ENCODE peak calls at places on chromosomes 11 and 22, in seven cellular contexts. M is SK-N-SH, W is stomach, Q is transverse colon, H is ovary, X is A549, Y is tibial nerve. I is an unnamed sample.

GRCh38 chr22:20238567-20239062 is 29.5 kb downstream of the RTN4R start:
- DNase-seq in M (peak), W (peak), Q (peak), H (no peak), X (peak), Y (no peak), I (peak)

GRCh38 chr22:29139965-29140782 is 65.5 kb upstream of the EMID1 start:
- DNase-seq in M (no peak), W (no peak), Q (no peak), H (no peak), X (no peak), Y (peak), I (no peak)

GRCh38 chr11:19232910-19233503 is 7.7 kb downstream of the E2F8 start:
- DNase-seq in M (no peak), W (no peak), Q (no peak), H (no peak), X (peak), Y (no peak), I (no peak)

GRCh38 chr11:64139045-64139444 is 26.9 kb downstream of the MACROD1 start:
- DNase-seq in M (peak), W (no peak), Q (no peak), H (no peak), X (no peak), Y (no peak), I (no peak)

GRCh38 chr11:86068138-86068861 is 584 bp downstream of the PICALM start:
- DNase-seq in M (peak), W (peak), Q (peak), H (no peak), X (peak), Y (peak), I (peak)

GRCh38 chr11:24697722-24698121 is 200.9 kb downstream of the LUZP2 start:
- DNase-seq in M (no peak), W (no peak), Q (no peak), H (no peak), X (no peak), Y (no peak), I (no peak)

GRCh38 chr11:108890482-108891092 is 225.7 kb downstream of the DDX10 start:
- DNase-seq in M (no peak), W (no peak), Q (no peak), H (no peak), X (no peak), Y (no peak), I (no peak)

GRCh38 chr11:130462101-130462885 is 13.8 kb downstream of the ADAMTS15 start:
- DNase-seq in M (no peak), W (no peak), Q (no peak), H (no peak), X (no peak), Y (no peak), I (no peak)

GRCh38 chr22:30283342-30283741 is 6.0 kb downstream of the CASTOR1 start:
- DNase-seq in M (no peak), W (no peak), Q (no peak), H (no peak), X (no peak), Y (no peak), I (no peak)

GRCh38 chr22:37546436-37547248 is 13.6 kb upstream of the CDC42EP1 start:
- DNase-seq in M (no peak), W (peak), Q (peak), H (peak), X (no peak), Y (no peak), I (no peak)

GRCh38 chr11:12868315-12869073 is 140.6 kb upstream of the RASSF10 start:
- DNase-seq in M (no peak), W (no peak), Q (no peak), H (no peak), X (no peak), Y (no peak), I (peak)

GRCh38 chr11:86627776-86628455 is 44.5 kb downstream of the ME3 start:
- DNase-seq in M (peak), W (no peak), Q (no peak), H (no peak), X (no peak), Y (no peak), I (no peak)

GRCh38 chr11:128213461-128213860 is 373.9 kb downstream of the ETS1 start:
- DNase-seq in M (no peak), W (no peak), Q (no peak), H (no peak), X (no peak), Y (no peak), I (no peak)
- TF ChIP-seq EP300 in M (no peak), W (no peak), Q (no peak), H (no peak), X (no peak), Y (no peak), I (no peak)

DNA sequence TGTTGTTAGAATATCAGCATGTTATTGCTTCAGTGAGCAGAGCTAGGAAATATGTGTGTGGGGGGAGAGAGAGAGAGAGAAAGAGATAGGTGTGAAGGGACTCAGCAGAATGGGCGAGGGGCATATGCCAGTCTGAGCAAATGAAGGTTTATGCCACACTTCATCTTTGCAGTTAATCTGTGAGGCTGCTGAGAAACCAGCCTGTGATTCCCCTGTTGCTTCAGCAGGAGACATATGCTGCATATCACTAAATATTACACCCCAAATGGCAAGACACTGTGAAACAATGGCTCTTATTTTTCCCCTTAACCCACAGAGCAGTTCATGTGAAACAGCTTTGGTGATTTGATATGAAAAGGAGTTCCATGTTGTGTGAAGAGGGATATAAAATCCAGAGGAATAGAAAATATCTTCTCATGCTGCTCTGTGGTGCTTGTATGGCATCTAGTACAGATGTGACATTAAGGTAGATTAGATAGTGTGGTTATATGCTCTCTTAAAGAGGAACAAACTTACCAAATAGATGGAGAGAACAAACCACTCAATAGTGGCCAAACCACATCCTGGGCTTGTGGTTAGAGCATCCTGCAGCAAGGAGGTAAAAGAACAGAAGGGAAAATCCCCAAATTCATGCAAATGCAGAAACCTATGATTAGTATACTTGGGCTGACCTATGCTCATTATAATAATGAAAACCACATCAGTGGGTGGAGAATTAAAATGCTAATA is 864.2 kb downstream of the FAM181B start:
- DNase-seq in M (no peak), W (peak), Q (peak), H (no peak), X (no peak), Y (no peak), I (no peak)
- TF ChIP-seq EP300 in M (no peak), W (no peak), Q (no peak), H (no peak), X (no peak), Y (no peak), I (no peak)

GRCh38 chr11:118092907-118093571 is 6.3 kb upstream of the SMIM35 start:
- DNase-seq in M (no peak), W (no peak), Q (no peak), H (no peak), X (no peak), Y (no peak), I (peak)
- TF ChIP-seq EP300 in M (no peak), W (no peak), Q (no peak), H (no peak), X (no peak), Y (no peak), I (no peak)

DNA sequence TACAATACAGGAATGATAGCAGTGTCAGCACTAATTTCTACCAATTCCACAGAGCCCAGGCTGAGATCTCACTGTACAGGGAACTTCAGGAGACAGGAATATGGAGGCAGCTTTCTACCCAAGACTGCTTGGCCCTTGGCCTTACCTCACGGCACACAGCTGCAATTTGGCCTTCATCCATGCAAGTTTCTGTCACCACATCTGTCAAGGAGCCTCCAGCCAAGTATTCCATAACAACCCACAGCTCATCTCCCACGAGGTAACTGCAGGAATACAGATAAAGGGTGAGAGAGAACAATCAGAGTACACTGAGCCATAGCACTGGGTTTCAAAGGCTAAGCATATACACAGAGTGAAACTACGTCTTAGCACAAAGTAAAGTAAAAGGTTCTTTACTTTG is 39.0 kb upstream of the GDPD4 start:
- DNase-seq in M (no peak), W (no peak), Q (no peak), H (no peak), X (no peak), Y (no peak), I (no peak)
- TF ChIP-seq EP300 in M (no peak), W (no peak), Q (no peak), H (no peak), X (no peak), Y (no peak), I (no peak)

GRCh38 chr11:57426754-57427691 is at the start of gene SLC43A3:
- DNase-seq in M (peak), W (peak), Q (peak), H (peak), X (no peak), Y (peak), I (peak)

GRCh38 chr11:57424137-57424801 is 2.7 kb downstream of the SLC43A3 start:
- DNase-seq in M (no peak), W (no peak), Q (no peak), H (no peak), X (no peak), Y (no peak), I (no peak)

GRCh38 chr11:57425565-57426438 is 1.1 kb downstream of the SLC43A3 start:
- DNase-seq in M (no peak), W (peak), Q (peak), H (peak), X (no peak), Y (peak), I (no peak)

GRCh38 chr11:57426439-57426753 is 525 bp downstream of the SLC43A3 start:
- DNase-seq in M (no peak), W (no peak), Q (no peak), H (no peak), X (no peak), Y (no peak), I (peak)

GRCh38 chr11:57424802-57425564 is 1.9 kb downstream of the SLC43A3 start:
- DNase-seq in M (no peak), W (peak), Q (peak), H (peak), X (no peak), Y (peak), I (peak)
- TF ChIP-seq EP300 in M (no peak), W (no peak), Q (no peak), H (no peak), X (no peak), Y (peak), I (peak)

GRCh38 chr11:115929618-115930129 is 425.5 kb upstream of the CADM1 start:
- DNase-seq in M (no peak), W (no peak), Q (no peak), H (no peak), X (no peak), Y (no peak), I (no peak)
- TF ChIP-seq EP300 in M (no peak), W (no peak), Q (no peak), H (no peak), X (no peak), Y (no peak), I (no peak)

GRCh38 chr11:40162901-40163300 is 1296.6 kb downstream of the LRRC4C start:
- DNase-seq in M (no peak), W (no peak), Q (no peak), H (no peak), X (no peak), Y (no peak), I (no peak)

GRCh38 chr11:40166892-40167291 is 1292.6 kb downstream of the LRRC4C start:
- DNase-seq in M (no peak), W (no peak), Q (no peak), H (no peak), X (no peak), Y (no peak), I (no peak)

GRCh38 chr11:40170076-40170475 is 1289.4 kb downstream of the LRRC4C start:
- DNase-seq in M (no peak), W (no peak), Q (no peak), H (no peak), X (no peak), Y (no peak), I (no peak)

DNA sequence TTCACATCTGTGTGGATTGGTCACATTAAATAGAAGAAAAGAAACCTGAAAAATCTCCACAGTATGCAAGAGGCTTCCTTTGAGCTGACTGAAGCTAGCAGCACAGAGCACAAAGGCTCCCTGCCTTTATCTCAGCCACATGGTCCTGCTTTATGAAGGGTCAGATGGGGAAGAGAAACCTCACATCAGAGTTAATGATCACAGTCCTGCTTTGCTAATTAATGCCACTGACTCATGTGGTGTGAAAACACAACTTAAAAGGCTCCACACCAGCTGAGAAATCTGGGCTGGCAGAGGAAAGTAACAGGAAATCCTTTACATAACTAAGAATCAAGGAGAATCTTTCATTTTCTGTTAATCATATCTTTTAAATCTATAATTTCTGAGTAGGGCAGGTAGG is 1291.0 kb downstream of the LRRC4C start:
- DNase-seq in M (no peak), W (no peak), Q (no peak), H (no peak), X (no peak), Y (no peak), I (no peak)
- TF ChIP-seq EP300 in M (no peak), W (no peak), Q (no peak), H (no peak), X (no peak), Y (no peak), I (no peak)